ENCODE peak calls at places on chromosomes 5 and 9, in five cellular contexts. M, L, J, N and I are unnamed samples. For H3K4me1, the result is how much of the 10 kb centered on the place peaks cover.

GRCh38 chr5:113123563-113123962 is 147.0 kb downstream of the DCP2 start:
- DNase-seq in M (no peak), L (no peak), J (no peak), N (no peak), I (no peak)

GRCh38 chr9:111413996-111414395 is 70.2 kb downstream of the ECPAS start:
- DNase-seq in M (no peak), L (no peak), J (no peak), N (no peak), I (no peak)

GRCh38 chr9:86321373-86321772 is 32.8 kb downstream of the TUT7 start:
- DNase-seq in M (no peak), L (no peak), J (no peak), N (no peak), I (peak)

GRCh38 chr5:135131801-135132675 is 98.0 kb upstream of the PITX1 start:
- DNase-seq in M (no peak), L (peak), J (no peak), N (no peak), I (no peak)

GRCh38 chr5:115575167-115576070 is 26.9 kb downstream of the TICAM2 start:
- DNase-seq in M (no peak), L (no peak), J (no peak), N (no peak), I (peak)

GRCh38 chr9:98994226-98995058 is 50.7 kb downstream of the COL15A1 start:
- DNase-seq in M (no peak), L (no peak), J (no peak), N (no peak), I (no peak)

GRCh38 chr9:133683494-133684460 is 47.6 kb downstream of the DBH start:
- DNase-seq in M (peak), L (no peak), J (peak), N (no peak), I (no peak)

GRCh38 chr5:33371660-33372059 is 69.1 kb upstream of the TARS1 start:
- DNase-seq in M (no peak), L (no peak), J (no peak), N (no peak), I (no peak)

GRCh38 chr9:79615038-79615437 is 43.3 kb downstream of the TLE4 start:
- DNase-seq in M (no peak), L (no peak), J (no peak), N (no peak), I (no peak)

GRCh38 chr5:142783601-142784291 is 13.6 kb downstream of the ARHGAP26 start:
- DNase-seq in M (peak), L (no peak), J (no peak), N (no peak), I (no peak)

GRCh38 chr9:73093740-73094379 is 57.8 kb upstream of the ANXA1 start:
- DNase-seq in M (no peak), L (no peak), J (no peak), N (no peak), I (peak)

GRCh38 chr9:135100241-135101067 is 13.0 kb downstream of the OLFM1 start:
- DNase-seq in M (no peak), L (no peak), J (no peak), N (no peak), I (no peak)

GRCh38 chr9:8874482-8874881 is 1074.9 kb upstream of the DMAC1 start:
- DNase-seq in M (no peak), L (no peak), J (no peak), N (no peak), I (no peak)

GRCh38 chr5:72280655-72281069 is 39.4 kb downstream of the MRPS27 start:
- DNase-seq in M (no peak), L (no peak), J (no peak), N (no peak), I (no peak)

GRCh38 chr9:129398101-129398795 is 220.2 kb upstream of the IER5L start:
- DNase-seq in M (no peak), L (no peak), J (no peak), N (no peak), I (no peak)

GRCh38 chr9:99140685-99141314 is 35.9 kb downstream of the TGFBR1 start:
- DNase-seq in M (peak), L (peak), J (no peak), N (no peak), I (peak)

GRCh38 chr9:127116946-127117345 is 5.5 kb downstream of the ANGPTL2 start:
- DNase-seq in M (no peak), L (no peak), J (no peak), N (no peak), I (no peak)

GRCh38 chr9:95458666-95459065 is 58.1 kb downstream of the PTCH1 start:
- DNase-seq in M (no peak), L (no peak), J (no peak), N (no peak), I (peak)

GRCh38 chr5:112776301-112776856 is 38.7 kb downstream of the APC start:
- DNase-seq in M (no peak), L (no peak), J (no peak), N (no peak), I (no peak)

GRCh38 chr9:9557804-9558334 is 1054.9 kb downstream of the PTPRD start:
- DNase-seq in M (no peak), L (no peak), J (no peak), N (no peak), I (no peak)

GRCh38 chr5:149762958-149763630 is 33.0 kb downstream of the PPARGC1B start:
- DNase-seq in M (no peak), L (no peak), J (no peak), N (no peak), I (no peak)

GRCh38 chr9:120718328-120718727 is 4.1 kb upstream of the MEGF9 start:
- DNase-seq in M (no peak), L (no peak), J (no peak), N (no peak), I (no peak)

GRCh38 chr9:20427359-20427758 is 194.9 kb downstream of the MLLT3 start:
- DNase-seq in M (no peak), L (no peak), J (no peak), N (no peak), I (no peak)

GRCh38 chr5:98110270-98110669 is 663.2 kb upstream of the RGMB start:
- DNase-seq in M (no peak), L (no peak), J (no peak), N (no peak), I (peak)

GRCh38 chr5:68730220-68731010 is 363.4 kb upstream of the SLC30A5 start:
- DNase-seq in M (peak), L (no peak), J (no peak), N (no peak), I (no peak)

GRCh38 chr5:178284996-178285395 is 52.4 kb upstream of the PHYKPL start:
- DNase-seq in M (no peak), L (no peak), J (peak), N (no peak), I (no peak)

GRCh38 chr5:112143684-112144083 is 275.4 kb downstream of the EPB41L4A start:
- DNase-seq in M (no peak), L (no peak), J (no peak), N (no peak), I (no peak)

GRCh38 chr9:118473527-118473926 is 769.3 kb downstream of the TLR4 start:
- DNase-seq in M (peak), L (no peak), J (no peak), N (no peak), I (no peak)

GRCh38 chr9:135584934-135585333 is 23.4 kb downstream of the PAEP start:
- DNase-seq in M (no peak), L (no peak), J (no peak), N (no peak), I (no peak)

GRCh38 chr9:124761196-124761595 is 9.9 kb downstream of the NR6A1 start:
- DNase-seq in M (no peak), L (no peak), J (no peak), N (no peak), I (no peak)

GRCh38 chr9:86804011-86804410 is 143.3 kb downstream of the GAS1 start:
- DNase-seq in M (no peak), L (no peak), J (no peak), N (no peak), I (no peak)

GRCh38 chr5:59143926-59144333 is 561.1 kb downstream of the RAB3C start:
- DNase-seq in M (no peak), L (no peak), J (no peak), N (no peak), I (no peak)

GRCh38 chr5:66247176-66247960 is 103.3 kb downstream of the SREK1 start:
- DNase-seq in M (no peak), L (no peak), J (no peak), N (no peak), I (peak)

GRCh38 chr9:109590945-109591344 is 92.8 kb upstream of the PTPN3 start:
- DNase-seq in M (peak), L (no peak), J (peak), N (no peak), I (no peak)

GRCh38 chr5:73789851-73790281 is 163.9 kb downstream of the ARHGEF28 start:
- DNase-seq in M (no peak), L (no peak), J (no peak), N (no peak), I (no peak)

GRCh38 chr5:159915913-159916840 is at the start of gene ADRA1B:
- DNase-seq in M (peak), L (peak), J (peak), N (peak), I (peak)

GRCh38 chr9:2623046-2623865 is 1.7 kb downstream of the VLDLR start:
- DNase-seq in M (peak), L (peak), J (peak), N (peak), I (no peak)

DNA sequence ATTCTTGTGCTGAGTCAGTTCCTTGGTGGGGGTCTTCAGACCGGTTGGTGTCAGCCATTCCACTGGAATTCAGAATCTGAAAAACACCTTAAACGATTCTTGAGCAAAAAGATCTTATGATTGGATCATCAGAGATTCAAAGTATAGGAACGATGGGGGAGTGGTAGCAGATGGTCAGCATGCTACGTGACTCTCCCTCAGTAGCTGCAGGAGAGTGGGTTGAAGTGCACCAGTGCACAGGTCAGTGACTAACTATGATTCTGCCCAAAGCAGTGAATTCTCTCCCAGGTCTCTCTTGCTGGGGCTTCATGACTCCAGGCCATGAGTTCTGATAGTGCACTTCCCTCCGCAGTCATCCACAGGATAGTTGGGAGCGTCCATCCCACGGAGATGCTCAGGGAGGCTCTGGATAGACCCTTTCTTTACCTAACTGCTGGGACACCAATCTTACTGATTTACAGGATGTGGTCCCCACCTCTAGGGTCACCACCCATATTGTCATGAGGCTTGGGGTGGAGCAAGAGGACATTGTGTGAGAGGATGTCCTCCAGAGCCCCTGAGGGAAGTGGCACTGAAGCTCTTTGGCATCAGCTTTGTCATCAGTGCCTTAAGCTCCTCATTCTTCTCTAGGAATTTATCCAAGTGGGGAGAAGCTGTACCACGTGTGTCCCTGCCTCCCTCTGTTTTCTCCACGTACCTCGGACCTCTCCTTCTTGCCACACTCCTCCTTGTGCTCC is 62.0 kb downstream of the RASGRF2 start:
- DNase-seq in M (no peak), L (no peak), J (no peak), N (no peak), I (no peak)
- H3K4me1 ChIP-seq in M (under half), L (under half), J (under half), N (under half), I (under half)

GRCh38 chr5:81506900-81507588 is 113.1 kb upstream of the ACOT12 start:
- DNase-seq in M (peak), L (peak), J (no peak), N (peak), I (no peak)
- H3K27ac ChIP-seq in M (peak), L (no peak), J (peak), N (no peak), I (no peak)

GRCh38 chr9:4235951-4236804 is 63.7 kb downstream of the GLIS3 start:
- DNase-seq in M (no peak), L (no peak), J (no peak), N (no peak), I (no peak)

GRCh38 chr9:4238522-4238921 is 61.3 kb downstream of the GLIS3 start:
- DNase-seq in M (no peak), L (no peak), J (no peak), N (no peak), I (no peak)

GRCh38 chr9:4242239-4242638 is 57.6 kb downstream of the GLIS3 start:
- DNase-seq in M (no peak), L (no peak), J (no peak), N (no peak), I (no peak)

GRCh38 chr9:4241552-4241951 is 58.3 kb downstream of the GLIS3 start:
- DNase-seq in M (no peak), L (no peak), J (no peak), N (no peak), I (no peak)

GRCh38 chr9:4237748-4238511 is 61.9 kb downstream of the GLIS3 start:
- DNase-seq in M (peak), L (no peak), J (no peak), N (no peak), I (peak)
- H3K4me3 ChIP-seq in M (no peak), L (no peak), J (no peak), N (no peak), I (peak)

GRCh38 chr5:37720550-37720952 is 119.3 kb downstream of the GDNF start:
- DNase-seq in M (no peak), L (no peak), J (no peak), N (no peak), I (no peak)
- H3K4me1 ChIP-seq in M (under half), L (under half), J (under half), N (under half), I (half or more)

GRCh38 chr9:89309608-89310485 is 1.1 kb upstream of the CKS2 start:
- DNase-seq in M (peak), L (peak), J (no peak), N (no peak), I (no peak)
- H3K27ac ChIP-seq in M (peak), L (peak), J (peak), N (peak), I (peak)

GRCh38 chr5:79546782-79547428 is 33.0 kb upstream of the HOMER1 start:
- DNase-seq in M (no peak), L (no peak), J (no peak), N (no peak), I (peak)
- H3K4me3 ChIP-seq in M (no peak), L (no peak), J (no peak), N (no peak), I (no peak)

GRCh38 chr9:131666029-131666428 is 73.8 kb downstream of the RAPGEF1 start:
- DNase-seq in M (no peak), L (no peak), J (no peak), N (no peak), I (no peak)
- H3K4me1 ChIP-seq in M (under half), L (under half), J (half or more), N (under half), I (under half)

DNA sequence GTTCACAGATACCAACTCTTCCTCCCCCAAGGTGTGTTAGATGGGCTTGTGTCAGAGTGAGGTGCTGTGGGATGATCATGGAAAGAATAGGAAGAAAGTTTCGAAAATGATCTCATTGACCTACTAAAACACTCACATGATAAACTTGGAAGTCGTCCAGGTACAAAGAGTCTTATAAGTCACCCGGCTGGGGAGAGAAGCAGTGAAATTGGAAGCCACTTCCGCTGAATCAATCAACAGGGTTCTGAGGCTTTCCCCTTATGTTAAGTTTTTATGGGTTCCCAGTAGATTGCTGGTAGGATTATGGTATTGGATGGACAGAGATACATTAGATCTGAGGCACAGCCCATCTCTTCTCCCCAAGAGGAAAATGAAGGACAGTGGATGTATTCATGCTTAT is 218.8 kb upstream of the MSX2 start:
- DNase-seq in M (no peak), L (no peak), J (no peak), N (no peak), I (no peak)
- H3K27ac ChIP-seq in M (no peak), L (no peak), J (no peak), N (no peak), I (no peak)

DNA sequence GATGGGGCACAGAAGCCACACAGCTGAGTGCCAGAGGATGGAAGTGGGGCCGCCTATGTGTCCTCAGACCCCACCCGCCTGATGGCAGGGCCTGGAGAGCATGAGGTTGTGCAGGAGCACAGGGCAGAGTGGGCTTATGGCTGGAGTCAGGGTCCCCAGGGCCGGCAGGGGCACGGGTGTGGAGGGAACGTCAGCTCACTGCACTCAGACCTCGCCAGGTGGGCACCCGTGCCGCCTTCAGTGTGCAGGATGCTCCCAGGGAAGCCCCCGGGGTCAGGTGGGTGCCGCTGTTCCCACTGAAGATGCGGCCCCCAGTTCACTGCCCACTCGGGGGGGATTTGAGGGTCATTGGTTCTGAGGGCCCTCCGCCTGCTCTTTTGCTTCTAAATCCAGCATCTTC is 34.9 kb downstream of the EXOC3 start:
- DNase-seq in M (no peak), L (no peak), J (no peak), N (no peak), I (no peak)
- H3K4me3 ChIP-seq in M (no peak), L (no peak), J (no peak), N (no peak), I (no peak)

DNA sequence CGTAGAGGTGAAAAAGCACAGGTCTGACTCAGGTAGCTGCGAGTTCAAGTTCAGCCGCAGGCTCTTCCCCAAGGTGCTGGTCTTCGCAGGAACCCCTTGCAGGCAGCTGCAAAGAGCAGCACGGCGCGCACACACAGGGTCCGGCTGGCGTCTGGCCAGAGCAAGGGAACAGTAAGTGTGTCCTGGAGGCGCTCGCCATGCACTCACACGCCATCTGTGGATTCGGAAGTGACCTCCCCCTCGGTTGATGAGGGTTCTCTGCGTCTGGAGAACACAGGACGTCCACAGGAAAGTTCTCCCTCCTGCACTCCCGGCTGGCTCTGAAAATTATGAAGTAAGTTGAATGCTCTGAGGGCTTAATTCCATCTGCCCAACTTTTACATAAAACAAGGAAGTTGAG is 14.0 kb upstream of the EGFL7 start:
- DNase-seq in M (peak), L (no peak), J (peak), N (no peak), I (no peak)
- H3K4me1 ChIP-seq in M (under half), L (under half), J (under half), N (under half), I (under half)